ENCODE peak calls at places on chromosomes 2 and 18, in four cellular contexts. One of them, this sample, is unnamed.

GRCh38 chr2:44247924-44248323 is 27.4 kb upstream of the SLC3A1 start:
- DNase-seq in Peyer's patch: no peak
- DNase-seq in AG04450: no peak
- DNase-seq in tibial artery: no peak
- DNase-seq in this sample: no peak

GRCh38 chr2:27262379-27263286 is at the start of gene SLC30A3:
- DNase-seq in Peyer's patch: peak
- DNase-seq in AG04450: no peak
- DNase-seq in tibial artery: peak
- DNase-seq in this sample: peak

GRCh38 chr2:10035633-10036032 is 7.7 kb upstream of the KLF11 start:
- DNase-seq in Peyer's patch: no peak
- DNase-seq in AG04450: no peak
- DNase-seq in tibial artery: no peak
- DNase-seq in this sample: no peak

GRCh38 chr2:48984922-48985321 is 169.4 kb downstream of the FSHR start:
- DNase-seq in Peyer's patch: no peak
- DNase-seq in AG04450: no peak
- DNase-seq in tibial artery: no peak
- DNase-seq in this sample: no peak

GRCh38 chr2:239700946-239701345 is 300.1 kb upstream of the HDAC4 start:
- DNase-seq in Peyer's patch: no peak
- DNase-seq in AG04450: no peak
- DNase-seq in tibial artery: no peak
- DNase-seq in this sample: no peak

GRCh38 chr2:60560734-60561649 is 7.5 kb upstream of the BCL11A start:
- DNase-seq in Peyer's patch: no peak
- DNase-seq in AG04450: no peak
- DNase-seq in tibial artery: no peak
- DNase-seq in this sample: peak

GRCh38 chr2:120175000-120175581 is 48.1 kb downstream of the TMEM185B start:
- DNase-seq in Peyer's patch: no peak
- DNase-seq in AG04450: peak
- DNase-seq in tibial artery: no peak
- DNase-seq in this sample: peak

GRCh38 chr18:56505971-56506370 is 132.4 kb downstream of the TXNL1 start:
- DNase-seq in Peyer's patch: no peak
- DNase-seq in AG04450: no peak
- DNase-seq in tibial artery: no peak
- DNase-seq in this sample: peak

GRCh38 chr2:176421291-176422050 is 152.2 kb downstream of the MTX2 start:
- DNase-seq in Peyer's patch: no peak
- DNase-seq in AG04450: no peak
- DNase-seq in tibial artery: no peak
- DNase-seq in this sample: no peak

GRCh38 chr2:149313512-149313972 is 16.8 kb upstream of the LYPD6 start:
- DNase-seq in Peyer's patch: peak
- DNase-seq in AG04450: no peak
- DNase-seq in tibial artery: no peak
- DNase-seq in this sample: peak

GRCh38 chr18:45336431-45336830 is 278.8 kb upstream of the SLC14A2 start:
- DNase-seq in Peyer's patch: no peak
- DNase-seq in AG04450: no peak
- DNase-seq in tibial artery: no peak
- DNase-seq in this sample: no peak

GRCh38 chr2:2840681-2841300 is 509.7 kb upstream of the MYT1L start:
- DNase-seq in Peyer's patch: no peak
- DNase-seq in AG04450: no peak
- DNase-seq in tibial artery: peak
- DNase-seq in this sample: no peak

GRCh38 chr18:51082571-51083264 is 52.7 kb downstream of the SMAD4 start:
- DNase-seq in Peyer's patch: no peak
- DNase-seq in AG04450: no peak
- DNase-seq in tibial artery: no peak
- DNase-seq in this sample: peak

GRCh38 chr18:23765931-23766330 is 76.7 kb downstream of the LAMA3 start:
- DNase-seq in Peyer's patch: no peak
- DNase-seq in AG04450: no peak
- DNase-seq in tibial artery: no peak
- DNase-seq in this sample: peak

GRCh38 chr2:46344696-46345095 is 47.5 kb downstream of the EPAS1 start:
- DNase-seq in Peyer's patch: no peak
- DNase-seq in AG04450: no peak
- DNase-seq in tibial artery: no peak
- DNase-seq in this sample: no peak

GRCh38 chr2:64212346-64212745 is 68.1 kb upstream of the PELI1 start:
- DNase-seq in Peyer's patch: no peak
- DNase-seq in AG04450: no peak
- DNase-seq in tibial artery: no peak
- DNase-seq in this sample: peak

GRCh38 chr2:114659895-114660294 is 217.5 kb downstream of the DPP10 start:
- DNase-seq in Peyer's patch: no peak
- DNase-seq in AG04450: no peak
- DNase-seq in tibial artery: no peak
- DNase-seq in this sample: no peak

GRCh38 chr2:114661926-114662670 is 219.7 kb downstream of the DPP10 start:
- DNase-seq in Peyer's patch: peak
- DNase-seq in AG04450: no peak
- DNase-seq in tibial artery: peak
- DNase-seq in this sample: no peak
- H3K4me3 ChIP-seq in Peyer's patch: peak
- H3K4me3 ChIP-seq in AG04450: no peak
- H3K4me3 ChIP-seq in tibial artery: peak
- H3K4me3 ChIP-seq in this sample: peak

GRCh38 chr2:39696838-39697237 is 31.1 kb downstream of the TMEM178A start:
- DNase-seq in Peyer's patch: no peak
- DNase-seq in AG04450: peak
- DNase-seq in tibial artery: no peak
- DNase-seq in this sample: peak
- TF ChIP-seq CTCF in Peyer's patch: peak
- TF ChIP-seq CTCF in AG04450: peak
- TF ChIP-seq CTCF in tibial artery: peak
- TF ChIP-seq CTCF in this sample: peak

DNA sequence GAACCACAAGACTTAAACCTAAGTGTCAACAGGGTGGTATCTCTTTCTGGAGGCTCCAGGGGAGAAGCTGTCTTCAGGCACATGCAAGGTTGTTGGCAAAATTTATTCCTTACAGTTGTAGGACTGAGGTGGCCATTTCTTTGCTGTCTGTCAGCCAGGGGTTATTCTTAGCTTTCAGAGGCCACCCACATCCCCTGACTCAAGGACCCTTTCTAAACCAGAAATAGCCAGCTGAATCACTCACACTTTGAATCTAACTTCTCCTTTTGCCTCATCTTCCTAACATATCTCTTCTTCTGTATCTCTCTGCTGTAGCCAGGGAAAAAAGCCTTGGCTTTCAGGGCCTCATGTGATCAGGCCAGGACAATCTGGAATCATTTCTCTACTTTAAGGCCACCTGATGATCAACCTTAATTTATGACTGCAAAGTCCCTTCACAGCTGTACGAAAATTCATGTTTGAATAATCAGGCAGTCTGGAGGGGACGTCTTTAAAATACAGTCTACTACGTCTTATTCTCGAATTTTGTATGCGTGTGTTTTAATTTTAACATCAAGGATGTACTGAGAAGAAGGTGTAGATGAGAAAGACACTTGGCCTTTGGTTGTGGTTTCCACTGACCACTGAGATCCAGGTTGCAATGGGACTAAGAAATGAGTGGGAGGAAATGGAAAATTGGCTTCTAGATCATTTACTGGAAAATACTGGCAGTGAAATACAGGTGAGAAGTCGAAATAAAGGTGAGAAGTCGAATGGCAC is 90.4 kb downstream of the DOCK10 start:
- DNase-seq in Peyer's patch: no peak
- DNase-seq in AG04450: no peak
- DNase-seq in tibial artery: no peak
- DNase-seq in this sample: no peak
- H3K4me3 ChIP-seq in Peyer's patch: no peak
- H3K4me3 ChIP-seq in AG04450: no peak
- H3K4me3 ChIP-seq in tibial artery: no peak
- H3K4me3 ChIP-seq in this sample: no peak

GRCh38 chr2:241302759-241303651 is 12.5 kb downstream of the HDLBP start:
- DNase-seq in Peyer's patch: no peak
- DNase-seq in AG04450: no peak
- DNase-seq in tibial artery: no peak
- DNase-seq in this sample: no peak

GRCh38 chr2:241296767-241297166 is 18.7 kb downstream of the HDLBP start:
- DNase-seq in Peyer's patch: no peak
- DNase-seq in AG04450: no peak
- DNase-seq in tibial artery: no peak
- DNase-seq in this sample: no peak

GRCh38 chr2:241302083-241302482 is 13.4 kb downstream of the HDLBP start:
- DNase-seq in Peyer's patch: no peak
- DNase-seq in AG04450: no peak
- DNase-seq in tibial artery: no peak
- DNase-seq in this sample: no peak

GRCh38 chr2:241298554-241299165 is 16.8 kb downstream of the HDLBP start:
- DNase-seq in Peyer's patch: no peak
- DNase-seq in AG04450: no peak
- DNase-seq in tibial artery: no peak
- DNase-seq in this sample: no peak

DNA sequence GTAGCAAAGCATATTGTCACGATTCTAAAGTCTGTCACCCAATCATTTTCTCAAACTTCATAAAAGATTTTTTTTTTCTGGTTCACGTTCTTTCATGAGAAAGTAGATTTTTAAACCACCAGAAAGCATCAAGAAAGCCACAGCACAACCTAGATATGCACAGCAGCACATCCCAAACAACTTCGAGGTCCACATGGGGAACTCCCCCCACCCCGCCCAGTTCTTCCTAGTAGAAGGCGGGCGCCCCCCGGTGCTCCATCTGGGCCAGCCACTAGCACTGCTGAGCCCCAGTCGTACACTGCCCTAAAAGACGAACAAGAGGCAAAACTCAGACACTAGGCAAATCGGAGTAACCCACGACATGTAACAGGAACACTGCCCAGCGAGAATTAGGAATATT is 15.5 kb downstream of the HDLBP start:
- DNase-seq in Peyer's patch: no peak
- DNase-seq in AG04450: no peak
- DNase-seq in tibial artery: no peak
- DNase-seq in this sample: no peak
- TF ChIP-seq CTCF in Peyer's patch: no peak
- TF ChIP-seq CTCF in AG04450: no peak
- TF ChIP-seq CTCF in tibial artery: no peak
- TF ChIP-seq CTCF in this sample: no peak

GRCh38 chr2:110688594-110689091 is 10.8 kb upstream of the BUB1 start:
- DNase-seq in Peyer's patch: no peak
- DNase-seq in AG04450: no peak
- DNase-seq in tibial artery: no peak
- DNase-seq in this sample: no peak
- H3K4me3 ChIP-seq in Peyer's patch: no peak
- H3K4me3 ChIP-seq in AG04450: no peak
- H3K4me3 ChIP-seq in tibial artery: no peak
- H3K4me3 ChIP-seq in this sample: no peak